ENCODE peak calls at places on chromosomes 12 and 14, in four cellular contexts. E is EL; X is CD8-positive, alpha-beta T cell; B is activated CD4-positive, alpha-beta T cell treated with anti-CD3 and anti-CD28 coated beads, Interleukin-2, amount 50 U/mL, for 1 hour. J is an unnamed sample.

GRCh38 chr14:23093993-23094665 is 807 bp downstream of the ACIN1 start:
- DNase-seq in E (no peak), X (peak), B (no peak), J (no peak)

GRCh38 chr12:113333877-113334785 is 778 bp downstream of the SLC8B1 start:
- DNase-seq in E (no peak), X (peak), B (peak), J (peak)

GRCh38 chr14:50025776-50026175 is 90.6 kb downstream of the VCPKMT start:
- DNase-seq in E (no peak), X (no peak), B (no peak), J (no peak)

GRCh38 chr14:105879503-105879866 is 353.1 kb downstream of the TMEM121 start:
- DNase-seq in E (no peak), X (no peak), B (no peak), J (no peak)

GRCh38 chr14:49954171-49954631 is 61.3 kb downstream of the ARF6 start:
- DNase-seq in E (peak), X (no peak), B (no peak), J (no peak)

GRCh38 chr14:62743569-62743968 is 301.7 kb downstream of the KCNH5 start:
- DNase-seq in E (no peak), X (no peak), B (no peak), J (no peak)

GRCh38 chr14:50288146-50288545 is 23.9 kb downstream of the L2HGDH start:
- DNase-seq in E (no peak), X (no peak), B (no peak), J (no peak)

GRCh38 chr12:130026608-130027176 is 122.9 kb upstream of the TMEM132D start:
- DNase-seq in E (no peak), X (peak), B (peak), J (no peak)

GRCh38 chr14:101072945-101073597 is 169.5 kb upstream of the RTL1 start:
- DNase-seq in E (peak), X (peak), B (no peak), J (no peak)

GRCh38 chr12:49985981-49986380 is 13.2 kb downstream of the AQP6 start:
- DNase-seq in E (no peak), X (no peak), B (no peak), J (no peak)

GRCh38 chr14:69891422-69891821 is 12.2 kb downstream of the SMOC1 start:
- DNase-seq in E (no peak), X (no peak), B (no peak), J (no peak)

GRCh38 chr14:31024577-31025334 is 693 bp upstream of the AP4S1 start:
- DNase-seq in E (peak), X (no peak), B (no peak), J (no peak)

GRCh38 chr14:71339650-71340415 is 432.6 kb downstream of the PCNX1 start:
- DNase-seq in E (no peak), X (no peak), B (no peak), J (no peak)

GRCh38 chr14:30223966-30224365 is 296.3 kb upstream of the PRKD1 start:
- DNase-seq in E (no peak), X (no peak), B (no peak), J (no peak)

GRCh38 chr12:100862600-100863149 is 68.1 kb downstream of the ANO4 start:
- DNase-seq in E (no peak), X (no peak), B (no peak), J (no peak)

GRCh38 chr12:124578445-124578844 is 11.0 kb upstream of the NCOR2 start:
- DNase-seq in E (no peak), X (no peak), B (no peak), J (no peak)

J was measured in central memory CD4-positive, alpha-beta T cell.